ENCODE peak calls at places on chromosomes 11 and 22, in seven cellular contexts. One of them, this sample, is unnamed.

GRCh38 chr11:79670846-79671245 is 230.0 kb upstream of the TENM4 start:
- DNase-seq in NCI-H2171 treated with DMSO at 0.1 percent for 48 hours: no peak
- DNase-seq in T-helper 9 cell: no peak
- DNase-seq in hypothalamus: no peak
- DNase-seq in brain microvascular endothelial cell: no peak
- DNase-seq in activated CD4-positive, CD25-positive, alpha-beta regulatory T cell treated with anti-CD3 and anti-CD28 coated beads, Interleukin-2, amount 50 U/mL, for 16 hours: no peak
- DNase-seq in activated naive CD4-positive, alpha-beta T cell: no peak
- DNase-seq in this sample: no peak

GRCh38 chr11:82523141-82523540 is 210.5 kb downstream of the FAM181B start:
- DNase-seq in T-helper 9 cell: no peak
- DNase-seq in NCI-H2171 treated with DMSO at 0.1 percent for 48 hours: peak; percentile 0
- DNase-seq in hypothalamus: peak; percentile 7
- DNase-seq in activated CD4-positive, CD25-positive, alpha-beta regulatory T cell treated with anti-CD3 and anti-CD28 coated beads, Interleukin-2, amount 50 U/mL, for 16 hours: no peak
- DNase-seq in brain microvascular endothelial cell: no peak
- DNase-seq in activated naive CD4-positive, alpha-beta T cell: no peak
- DNase-seq in this sample: peak; percentile 33

GRCh38 chr22:33126881-33127280 is 68.7 kb upstream of the SYN3 start:
- DNase-seq in brain microvascular endothelial cell: no peak
- DNase-seq in T-helper 9 cell: no peak
- DNase-seq in activated CD4-positive, CD25-positive, alpha-beta regulatory T cell treated with anti-CD3 and anti-CD28 coated beads, Interleukin-2, amount 50 U/mL, for 16 hours: no peak
- DNase-seq in NCI-H2171 treated with DMSO at 0.1 percent for 48 hours: peak; percentile 54
- DNase-seq in hypothalamus: no peak
- DNase-seq in activated naive CD4-positive, alpha-beta T cell: no peak
- DNase-seq in this sample: peak; percentile 4

GRCh38 chr22:49629024-49629570 is 198.6 kb downstream of the BRD1 start:
- DNase-seq in activated CD4-positive, CD25-positive, alpha-beta regulatory T cell treated with anti-CD3 and anti-CD28 coated beads, Interleukin-2, amount 50 U/mL, for 16 hours: no peak
- DNase-seq in hypothalamus: no peak
- DNase-seq in T-helper 9 cell: no peak
- DNase-seq in activated naive CD4-positive, alpha-beta T cell: no peak
- DNase-seq in NCI-H2171 treated with DMSO at 0.1 percent for 48 hours: no peak
- DNase-seq in brain microvascular endothelial cell: no peak
- DNase-seq in this sample: no peak

GRCh38 chr22:46008836-46009596 is 32.1 kb upstream of the WNT7B start:
- DNase-seq in activated naive CD4-positive, alpha-beta T cell: no peak
- DNase-seq in hypothalamus: no peak
- DNase-seq in brain microvascular endothelial cell: no peak
- DNase-seq in NCI-H2171 treated with DMSO at 0.1 percent for 48 hours: no peak
- DNase-seq in T-helper 9 cell: no peak
- DNase-seq in activated CD4-positive, CD25-positive, alpha-beta regulatory T cell treated with anti-CD3 and anti-CD28 coated beads, Interleukin-2, amount 50 U/mL, for 16 hours: no peak
- DNase-seq in this sample: no peak

GRCh38 chr22:47188337-47189055 is 426.0 kb downstream of the TBC1D22A start:
- DNase-seq in brain microvascular endothelial cell: no peak
- DNase-seq in hypothalamus: no peak
- DNase-seq in T-helper 9 cell: no peak
- DNase-seq in NCI-H2171 treated with DMSO at 0.1 percent for 48 hours: no peak
- DNase-seq in activated CD4-positive, CD25-positive, alpha-beta regulatory T cell treated with anti-CD3 and anti-CD28 coated beads, Interleukin-2, amount 50 U/mL, for 16 hours: no peak
- DNase-seq in activated naive CD4-positive, alpha-beta T cell: no peak
- DNase-seq in this sample: no peak

GRCh38 chr11:65586676-65587075 is 8.9 kb downstream of the KCNK7 start:
- DNase-seq in activated CD4-positive, CD25-positive, alpha-beta regulatory T cell treated with anti-CD3 and anti-CD28 coated beads, Interleukin-2, amount 50 U/mL, for 16 hours: no peak
- DNase-seq in NCI-H2171 treated with DMSO at 0.1 percent for 48 hours: no peak
- DNase-seq in T-helper 9 cell: no peak
- DNase-seq in hypothalamus: no peak
- DNase-seq in activated naive CD4-positive, alpha-beta T cell: no peak
- DNase-seq in brain microvascular endothelial cell: no peak
- DNase-seq in this sample: no peak

GRCh38 chr22:46054091-46054877 is 77.3 kb upstream of the WNT7B start:
- DNase-seq in hypothalamus: peak; percentile 77
- DNase-seq in activated CD4-positive, CD25-positive, alpha-beta regulatory T cell treated with anti-CD3 and anti-CD28 coated beads, Interleukin-2, amount 50 U/mL, for 16 hours: no peak
- DNase-seq in activated naive CD4-positive, alpha-beta T cell: no peak
- DNase-seq in NCI-H2171 treated with DMSO at 0.1 percent for 48 hours: peak; percentile 44
- DNase-seq in brain microvascular endothelial cell: no peak
- DNase-seq in T-helper 9 cell: no peak
- DNase-seq in this sample: peak; percentile 91

GRCh38 chr11:65186701-65187100 is 5.0 kb downstream of the CAPN1 start:
- DNase-seq in activated naive CD4-positive, alpha-beta T cell: no peak
- DNase-seq in activated CD4-positive, CD25-positive, alpha-beta regulatory T cell treated with anti-CD3 and anti-CD28 coated beads, Interleukin-2, amount 50 U/mL, for 16 hours: no peak
- DNase-seq in T-helper 9 cell: no peak
- DNase-seq in hypothalamus: no peak
- DNase-seq in NCI-H2171 treated with DMSO at 0.1 percent for 48 hours: no peak
- DNase-seq in brain microvascular endothelial cell: no peak
- DNase-seq in this sample: no peak

GRCh38 chr11:119144825-119145476 is 3.9 kb upstream of the ABCG4 start:
- DNase-seq in NCI-H2171 treated with DMSO at 0.1 percent for 48 hours: no peak
- DNase-seq in hypothalamus: peak; percentile 17
- DNase-seq in brain microvascular endothelial cell: peak; percentile 67
- DNase-seq in T-helper 9 cell: no peak
- DNase-seq in activated CD4-positive, CD25-positive, alpha-beta regulatory T cell treated with anti-CD3 and anti-CD28 coated beads, Interleukin-2, amount 50 U/mL, for 16 hours: no peak
- DNase-seq in activated naive CD4-positive, alpha-beta T cell: no peak
- DNase-seq in this sample: peak; percentile 33

GRCh38 chr11:94734563-94735275 is 33.4 kb upstream of the AMOTL1 start:
- DNase-seq in NCI-H2171 treated with DMSO at 0.1 percent for 48 hours: peak; percentile 74
- DNase-seq in activated CD4-positive, CD25-positive, alpha-beta regulatory T cell treated with anti-CD3 and anti-CD28 coated beads, Interleukin-2, amount 50 U/mL, for 16 hours: no peak
- DNase-seq in activated naive CD4-positive, alpha-beta T cell: no peak
- DNase-seq in T-helper 9 cell: no peak
- DNase-seq in hypothalamus: no peak
- DNase-seq in brain microvascular endothelial cell: no peak
- DNase-seq in this sample: no peak

GRCh38 chr11:134119094-134119493 is 50.2 kb downstream of the JAM3 start:
- DNase-seq in hypothalamus: no peak
- DNase-seq in T-helper 9 cell: no peak
- DNase-seq in activated CD4-positive, CD25-positive, alpha-beta regulatory T cell treated with anti-CD3 and anti-CD28 coated beads, Interleukin-2, amount 50 U/mL, for 16 hours: no peak
- DNase-seq in activated naive CD4-positive, alpha-beta T cell: no peak
- DNase-seq in brain microvascular endothelial cell: peak; percentile 83
- DNase-seq in NCI-H2171 treated with DMSO at 0.1 percent for 48 hours: no peak
- DNase-seq in this sample: no peak

GRCh38 chr22:39242809-39243442 is 1.9 kb downstream of the PDGFB start:
- DNase-seq in activated CD4-positive, CD25-positive, alpha-beta regulatory T cell treated with anti-CD3 and anti-CD28 coated beads, Interleukin-2, amount 50 U/mL, for 16 hours: no peak
- DNase-seq in hypothalamus: no peak
- DNase-seq in T-helper 9 cell: peak; percentile 31
- DNase-seq in brain microvascular endothelial cell: no peak
- DNase-seq in activated naive CD4-positive, alpha-beta T cell: no peak
- DNase-seq in NCI-H2171 treated with DMSO at 0.1 percent for 48 hours: peak; percentile 47
- DNase-seq in this sample: no peak

GRCh38 chr11:118338637-118339061 is 3.9 kb downstream of the CD3D start:
- DNase-seq in activated CD4-positive, CD25-positive, alpha-beta regulatory T cell treated with anti-CD3 and anti-CD28 coated beads, Interleukin-2, amount 50 U/mL, for 16 hours: peak; percentile 73
- DNase-seq in T-helper 9 cell: peak; percentile 80
- DNase-seq in activated naive CD4-positive, alpha-beta T cell: peak; percentile 41
- DNase-seq in hypothalamus: no peak
- DNase-seq in NCI-H2171 treated with DMSO at 0.1 percent for 48 hours: no peak
- DNase-seq in brain microvascular endothelial cell: no peak
- DNase-seq in this sample: no peak

GRCh38 chr11:26700536-26701235 is 21.2 kb downstream of the SLC5A12 start:
- DNase-seq in brain microvascular endothelial cell: no peak
- DNase-seq in T-helper 9 cell: no peak
- DNase-seq in activated CD4-positive, CD25-positive, alpha-beta regulatory T cell treated with anti-CD3 and anti-CD28 coated beads, Interleukin-2, amount 50 U/mL, for 16 hours: no peak
- DNase-seq in hypothalamus: no peak
- DNase-seq in activated naive CD4-positive, alpha-beta T cell: no peak
- DNase-seq in NCI-H2171 treated with DMSO at 0.1 percent for 48 hours: no peak
- DNase-seq in this sample: no peak

GRCh38 chr11:115665345-115665901 is 161.2 kb upstream of the CADM1 start:
- DNase-seq in activated CD4-positive, CD25-positive, alpha-beta regulatory T cell treated with anti-CD3 and anti-CD28 coated beads, Interleukin-2, amount 50 U/mL, for 16 hours: no peak
- DNase-seq in T-helper 9 cell: no peak
- DNase-seq in activated naive CD4-positive, alpha-beta T cell: no peak
- DNase-seq in brain microvascular endothelial cell: no peak
- DNase-seq in hypothalamus: peak; percentile 25
- DNase-seq in NCI-H2171 treated with DMSO at 0.1 percent for 48 hours: no peak
- DNase-seq in this sample: peak; percentile 52

GRCh38 chr11:7690648-7691047 is 15.6 kb downstream of the OVCH2 start:
- DNase-seq in activated CD4-positive, CD25-positive, alpha-beta regulatory T cell treated with anti-CD3 and anti-CD28 coated beads, Interleukin-2, amount 50 U/mL, for 16 hours: no peak
- DNase-seq in T-helper 9 cell: no peak
- DNase-seq in activated naive CD4-positive, alpha-beta T cell: no peak
- DNase-seq in NCI-H2171 treated with DMSO at 0.1 percent for 48 hours: peak; percentile 7
- DNase-seq in brain microvascular endothelial cell: no peak
- DNase-seq in hypothalamus: no peak
- DNase-seq in this sample: no peak

GRCh38 chr11:57429946-57430345 is 3.0 kb upstream of the SLC43A3 start:
- DNase-seq in hypothalamus: no peak
- DNase-seq in activated CD4-positive, CD25-positive, alpha-beta regulatory T cell treated with anti-CD3 and anti-CD28 coated beads, Interleukin-2, amount 50 U/mL, for 16 hours: no peak
- DNase-seq in NCI-H2171 treated with DMSO at 0.1 percent for 48 hours: no peak
- DNase-seq in T-helper 9 cell: no peak
- DNase-seq in activated naive CD4-positive, alpha-beta T cell: no peak
- DNase-seq in brain microvascular endothelial cell: no peak
- DNase-seq in this sample: no peak